ENCODE peak calls at places on chromosomes 3 and 15, in six cellular contexts. U, H, M, D, V and Q are unnamed samples.

GRCh38 chr3:46406786-46407611 is at the start of the genes CCR5AS and CCRL2:
- DNase-seq in U (peak), M (no peak), H (no peak), D (peak), V (no peak), Q (peak)

GRCh38 chr3:183386651-183387050 is 41.8 kb downstream of the MCF2L2 start:
- DNase-seq in U (no peak), H (no peak), D (no peak), M (no peak), V (no peak), Q (no peak)

GRCh38 chr15:57427367-57427821 is 51.1 kb downstream of the CGNL1 start:
- DNase-seq in V (no peak), M (no peak), H (no peak), D (no peak), U (peak), Q (no peak)

GRCh38 chr3:10473581-10474438 is 31.6 kb downstream of the ATP2B2 start:
- DNase-seq in U (no peak), D (no peak), M (no peak), V (no peak), H (no peak), Q (no peak)

GRCh38 chr15:63362196-63362595 is 19.4 kb downstream of the CA12 start:
- DNase-seq in D (no peak), U (peak), H (no peak), M (no peak), V (no peak), Q (no peak)

GRCh38 chr3:129064969-129065726 is 4.6 kb downstream of the GP9 start:
- DNase-seq in D (no peak), V (no peak), M (no peak), H (no peak), U (no peak), Q (no peak)

GRCh38 chr3:184016820-184017671 is 638 bp downstream of the ABCC5 start:
- DNase-seq in D (peak), H (peak), M (peak), V (peak), U (peak), Q (peak)

GRCh38 chr3:59446775-59447465 is 397.1 kb upstream of the CFAP20DC start:
- DNase-seq in M (no peak), H (no peak), U (no peak), V (no peak), D (no peak), Q (no peak)

GRCh38 chr3:106814231-106814630 is 563.0 kb upstream of the CCDC54 start:
- DNase-seq in U (no peak), M (no peak), V (no peak), D (no peak), H (peak), Q (no peak)

GRCh38 chr3:191263850-191264249 is 64.8 kb downstream of the OSTN start:
- DNase-seq in D (no peak), M (no peak), H (no peak), V (no peak), U (no peak), Q (no peak)

GRCh38 chr3:129409541-129409940 is 18.9 kb downstream of the EFCAB12 start:
- DNase-seq in H (no peak), V (no peak), D (peak), M (no peak), U (peak), Q (no peak)

GRCh38 chr3:53156368-53156834 is 4.6 kb upstream of the PRKCD start:
- DNase-seq in M (no peak), V (no peak), D (no peak), U (no peak), H (no peak), Q (no peak)

GRCh38 chr3:10023587-10024310 is 2.5 kb upstream of the FANCD2 start:
- DNase-seq in D (peak), H (no peak), V (no peak), U (peak), M (no peak), Q (no peak)

GRCh38 chr15:43751885-43752284 is 5.6 kb downstream of the PDIA3 start:
- DNase-seq in U (no peak), H (no peak), D (no peak), M (no peak), V (no peak), Q (no peak)

GRCh38 chr3:193708270-193708669 is 115.3 kb downstream of the OPA1 start:
- DNase-seq in V (no peak), M (no peak), D (no peak), H (no peak), U (no peak), Q (no peak)